ENCODE peak calls at places on chromosomes 13 and 19, in seven cellular contexts. I, S, V, W, R, J and B are unnamed samples. For H3K27me3, the result is how much of the 10 kb centered on the place peaks cover.

GRCh38 chr13:112711528-112712265 is 21.9 kb downstream of the ATP11A start:
- DNase-seq in I (peak), S (peak), V (peak), W (peak), R (peak), J (peak), B (peak)

GRCh38 chr13:24680258-24680920 is at the start of gene ATP12A:
- DNase-seq in I (peak), S (peak), V (no peak), W (peak), R (no peak), J (no peak), B (no peak)

GRCh38 chr13:107421028-107421427 is 794.3 kb downstream of the LIG4 start:
- DNase-seq in I (no peak), S (no peak), V (no peak), W (no peak), R (peak), J (peak), B (peak)

GRCh38 chr19:10408511-10409291 is 5.4 kb upstream of the CDC37 start:
- DNase-seq in I (no peak), S (no peak), V (no peak), W (peak), R (no peak), J (no peak), B (no peak)

GRCh38 chr19:16875584-16876555 is 12.9 kb upstream of the F2RL3 start:
- DNase-seq in I (no peak), S (no peak), V (no peak), W (peak), R (no peak), J (no peak), B (no peak)

GRCh38 chr19:56917998-56918397 is 77.5 kb upstream of the PEG3 start:
- DNase-seq in I (no peak), S (no peak), V (no peak), W (no peak), R (no peak), J (no peak), B (no peak)

GRCh38 chr13:47829684-47830083 is 171.4 kb downstream of the SUCLA2 start:
- DNase-seq in I (no peak), S (no peak), V (no peak), W (no peak), R (no peak), J (peak), B (peak)

GRCh38 chr13:113374511-113375175 is 10.7 kb upstream of the GRTP1 start:
- DNase-seq in I (no peak), S (no peak), V (no peak), W (no peak), R (no peak), J (no peak), B (no peak)

GRCh38 chr13:74575729-74576125 is 441.5 kb upstream of the KLF12 start:
- DNase-seq in I (peak), S (peak), V (peak), W (peak), R (peak), J (peak), B (peak)

GRCh38 chr19:21699197-21699596 is 68.2 kb downstream of the ZNF100 start:
- DNase-seq in I (no peak), S (no peak), V (no peak), W (no peak), R (no peak), J (no peak), B (no peak)

GRCh38 chr13:45055198-45055901 is 65.0 kb upstream of the GTF2F2 start:
- DNase-seq in I (no peak), S (no peak), V (no peak), W (no peak), R (peak), J (peak), B (peak)

GRCh38 chr19:40519352-40520322 is 52.8 kb downstream of the SPTBN4 start:
- DNase-seq in I (peak), S (no peak), V (peak), W (peak), R (no peak), J (peak), B (peak)

GRCh38 chr19:17023805-17024204 is 2.8 kb downstream of the CPAMD8 start:
- DNase-seq in I (no peak), S (no peak), V (no peak), W (no peak), R (no peak), J (no peak), B (no peak)

GRCh38 chr13:50990540-50991506 is 81.2 kb downstream of the RNASEH2B start:
- DNase-seq in I (no peak), S (peak), V (no peak), W (no peak), R (no peak), J (peak), B (peak)

GRCh38 chr19:18128044-18128443 is 24.9 kb upstream of the PIK3R2 start:
- DNase-seq in I (no peak), S (no peak), V (no peak), W (no peak), R (peak), J (no peak), B (no peak)

GRCh38 chr19:54388001-54388802 is 23.5 kb upstream of the LAIR1 start:
- DNase-seq in I (no peak), S (peak), V (no peak), W (peak), R (no peak), J (no peak), B (no peak)

GRCh38 chr19:3075605-3076431 is 13.5 kb upstream of the TLE5 start:
- DNase-seq in I (peak), S (peak), V (peak), W (peak), R (peak), J (no peak), B (no peak)

GRCh38 chr13:113152894-113153809 is 5.3 kb upstream of the PROZ start:
- DNase-seq in I (peak), S (peak), V (peak), W (peak), R (peak), J (peak), B (peak)

GRCh38 chr13:50916701-50917184 is 7.2 kb downstream of the RNASEH2B start:
- DNase-seq in I (no peak), S (no peak), V (no peak), W (no peak), R (no peak), J (no peak), B (no peak)

GRCh38 chr13:33189470-33189869 is 96.1 kb downstream of the STARD13 start:
- DNase-seq in I (no peak), S (no peak), V (no peak), W (no peak), R (no peak), J (no peak), B (no peak)

GRCh38 chr19:49690656-49691242 is at the start of gene CPT1C:
- DNase-seq in I (peak), S (peak), V (peak), W (no peak), R (peak), J (peak), B (peak)

GRCh38 chr19:2974342-2974932 is 2.9 kb upstream of the TLE6 start:
- DNase-seq in I (no peak), S (no peak), V (peak), W (peak), R (no peak), J (peak), B (peak)

GRCh38 chr13:43374621-43375020 is 351.2 kb downstream of the DNAJC15 start:
- DNase-seq in I (no peak), S (no peak), V (no peak), W (no peak), R (no peak), J (peak), B (peak)

GRCh38 chr13:114019367-114019766 is 45.5 kb upstream of the C13orf46 start:
- DNase-seq in I (no peak), S (no peak), V (no peak), W (no peak), R (no peak), J (no peak), B (no peak)

GRCh38 chr13:74115138-74115537 is 19.1 kb downstream of the KLF12 start:
- DNase-seq in I (no peak), S (no peak), V (no peak), W (no peak), R (peak), J (peak), B (peak)

GRCh38 chr13:26998265-26998664 is 173.3 kb downstream of the USP12 start:
- DNase-seq in I (no peak), S (no peak), V (no peak), W (no peak), R (no peak), J (no peak), B (no peak)

GRCh38 chr13:98890186-98890585 is 87.7 kb downstream of the DOCK9 start:
- DNase-seq in I (no peak), S (no peak), V (no peak), W (no peak), R (peak), J (peak), B (peak)

GRCh38 chr13:52130641-52131040 is 1.8 kb upstream of the NEK5 start:
- DNase-seq in I (no peak), S (no peak), V (no peak), W (no peak), R (peak), J (no peak), B (no peak)

GRCh38 chr13:27973291-27973690 is 4.2 kb upstream of the CDX2 start:
- DNase-seq in I (peak), S (no peak), V (no peak), W (no peak), R (no peak), J (no peak), B (no peak)

GRCh38 chr13:34006011-34006410 is 188.1 kb downstream of the RFC3 start:
- DNase-seq in I (no peak), S (no peak), V (no peak), W (no peak), R (peak), J (no peak), B (no peak)

GRCh38 chr19:27767234-27767633 is 1445.7 kb downstream of the UQCRFS1 start:
- DNase-seq in I (no peak), S (no peak), V (no peak), W (no peak), R (no peak), J (no peak), B (no peak)
- H3K27me3 ChIP-seq in I (under half), S (under half), V (under half), W (under half), R (under half), J (under half), B (under half)

GRCh38 chr19:41936416-41936850 is 8.2 kb upstream of the ERFL start:
- DNase-seq in I (no peak), S (no peak), V (no peak), W (no peak), R (peak), J (no peak), B (no peak)
- H3K27me3 ChIP-seq in I (under half), S (under half), V (half or more), W (half or more), R (under half), J (under half), B (under half)

DNA sequence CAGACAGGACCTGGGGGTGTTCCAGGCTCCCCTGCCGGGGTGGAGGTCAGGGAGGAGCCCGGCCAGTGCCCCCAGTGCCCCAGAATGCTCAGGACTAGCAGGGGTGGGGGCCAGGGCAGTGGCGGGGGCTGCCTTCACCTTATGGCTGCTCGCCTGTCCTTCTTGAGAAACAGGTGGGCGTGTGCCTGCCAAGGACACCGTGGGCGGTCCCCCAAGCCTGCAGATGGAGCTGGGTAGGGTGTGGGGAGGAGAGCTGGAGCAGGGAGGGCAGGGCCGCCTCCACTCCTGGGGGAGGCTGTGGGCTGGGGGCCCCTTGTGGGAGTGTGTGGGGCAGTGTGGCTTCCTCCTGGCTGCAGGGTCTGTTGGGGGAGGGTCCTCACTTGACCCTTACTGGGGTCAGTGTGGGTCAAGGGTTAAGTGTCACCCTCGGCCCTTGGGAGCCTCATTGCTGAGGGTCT is 160.0 kb downstream of the KDM4B start:
- DNase-seq in I (peak), S (peak), V (peak), W (no peak), R (no peak), J (peak), B (peak)
- H3K27me3 ChIP-seq in I (under half), S (under half), V (under half), W (under half), R (under half), J (under half), B (under half)

DNA sequence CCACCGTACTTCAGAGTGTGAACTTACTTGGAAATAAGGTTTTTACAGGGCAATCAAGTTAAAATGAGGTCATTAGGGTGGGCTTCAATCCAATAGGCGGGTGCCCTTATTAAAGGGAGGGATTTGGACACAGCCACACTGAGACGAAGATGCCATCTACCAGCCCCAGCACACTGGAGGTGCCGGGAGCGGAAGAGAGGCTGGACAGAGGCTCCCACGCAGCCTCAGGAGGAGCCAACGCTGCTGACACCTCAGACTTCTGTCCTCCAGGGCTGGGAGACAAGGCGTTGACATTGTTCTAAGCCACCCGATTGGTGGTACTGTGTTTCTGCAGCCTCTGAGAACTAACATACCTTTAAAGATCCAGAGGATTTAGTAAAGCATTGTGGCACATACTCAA is 12.6 kb upstream of the RAB20 start:
- DNase-seq in I (no peak), S (peak), V (no peak), W (no peak), R (no peak), J (no peak), B (no peak)
- H3K27me3 ChIP-seq in I (under half), S (under half), V (under half), W (half or more), R (under half), J (under half), B (under half)

DNA sequence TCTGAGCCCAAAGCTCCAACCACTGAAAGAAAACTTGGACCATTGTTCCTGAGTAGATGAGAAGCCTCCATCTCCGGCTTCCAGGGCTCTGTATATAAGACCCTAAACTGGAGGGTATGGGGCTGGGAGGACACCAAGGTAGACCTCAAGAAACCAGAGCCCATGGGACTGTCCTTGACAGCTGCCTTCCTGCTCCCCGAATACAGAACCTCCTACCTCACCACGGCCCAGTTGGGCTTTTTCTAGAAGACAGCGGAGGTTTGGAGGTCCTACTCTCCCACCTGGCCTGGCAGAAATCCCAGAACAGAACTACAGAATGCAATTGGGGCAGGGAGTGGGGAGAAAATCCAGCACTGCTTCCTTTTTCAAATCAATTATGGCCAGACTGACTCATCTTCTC is 177.3 kb upstream of the ZNF507 start:
- DNase-seq in I (no peak), S (no peak), V (no peak), W (no peak), R (no peak), J (no peak), B (no peak)
- H3K27me3 ChIP-seq in I (under half), S (under half), V (under half), W (under half), R (under half), J (under half), B (under half)

DNA sequence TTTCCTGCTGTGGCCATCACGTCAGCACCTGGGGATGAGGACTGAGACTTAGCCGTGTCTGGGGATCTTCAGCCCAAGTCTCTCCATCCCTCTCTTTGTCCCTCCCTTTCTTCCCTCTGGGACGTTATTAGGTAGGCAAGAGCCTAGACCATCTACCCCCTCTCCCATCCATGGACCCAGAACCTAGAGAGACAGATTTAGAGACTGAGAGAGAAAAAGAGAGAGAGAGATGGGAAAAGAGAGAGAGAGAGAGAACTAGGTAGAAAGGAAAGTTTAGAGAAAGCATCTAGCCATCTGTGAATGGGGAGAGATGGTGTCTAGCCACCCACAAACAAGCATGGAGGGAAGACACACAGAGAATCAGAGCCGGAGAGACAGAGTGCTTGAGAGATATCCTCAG is 473 bp downstream of the KLK4 start:
- DNase-seq in I (no peak), S (no peak), V (no peak), W (no peak), R (no peak), J (no peak), B (no peak)
- H3K27me3 ChIP-seq in I (under half), S (under half), V (half or more), W (half or more), R (half or more), J (under half), B (under half)

DNA sequence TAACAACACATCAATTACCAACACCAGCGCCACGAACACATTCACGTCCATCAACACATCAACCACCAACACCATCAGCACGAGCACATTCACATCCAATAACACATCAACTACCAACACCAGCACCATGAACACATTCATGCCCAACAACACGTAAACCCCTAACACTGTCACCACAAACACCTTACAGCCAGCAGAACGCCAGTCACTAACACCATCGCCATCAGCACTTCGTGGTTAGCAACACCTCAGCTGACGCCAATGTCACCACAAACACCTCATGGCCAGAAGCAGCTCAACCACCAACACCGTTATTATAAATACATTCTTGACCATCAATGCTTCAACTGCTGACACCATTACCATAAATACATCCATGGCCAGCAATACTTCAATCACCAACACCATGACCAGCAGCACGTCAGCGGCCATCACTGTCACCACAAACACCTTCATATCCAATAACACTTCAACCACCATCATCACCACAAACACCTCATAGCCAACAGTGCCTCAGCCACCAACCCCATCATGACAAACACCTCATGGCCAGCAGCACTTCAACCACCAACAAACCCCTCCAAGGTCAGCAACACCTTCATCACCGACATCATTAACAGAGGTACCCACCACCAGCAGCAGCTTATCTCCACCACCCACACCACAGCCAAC is 9.4 kb downstream of the FCER2 start:
- DNase-seq in I (no peak), S (no peak), V (no peak), W (no peak), R (no peak), J (no peak), B (no peak)
- H3K27me3 ChIP-seq in I (under half), S (under half), V (under half), W (under half), R (under half), J (under half), B (under half)

GRCh38 chr13:96904232-96904631 is 90.0 kb downstream of the OXGR1 start:
- DNase-seq in I (no peak), S (no peak), V (no peak), W (no peak), R (no peak), J (no peak), B (no peak)
- H3K27me3 ChIP-seq in I (under half), S (under half), V (under half), W (under half), R (under half), J (under half), B (under half)